ENCODE peak calls at places on chromosomes 13 and 19, in eight cellular contexts. Z is CD8-positive, alpha-beta T cell; J is IMR-90; T is HepG2; I is naive thymus-derived CD4-positive, alpha-beta T cell; O is substantia nigra; X is HCT116; B is CD4-positive, CD25-positive, alpha-beta regulatory T cell. Y is an unnamed sample.

GRCh38 chr13:90867336-90867683 is 480.2 kb upstream of the MIR17HG start:
- DNase-seq in Z (no peak), J (peak), T (peak), I (no peak), O (peak), X (peak), B (peak), Y (peak)

GRCh38 chr19:14118165-14119051 is 846 bp upstream of the PRKACA start:
- DNase-seq in Z (peak), J (peak), T (peak), I (peak), O (peak), X (no peak), B (peak), Y (no peak)

GRCh38 chr13:47252627-47253026 is 355.8 kb upstream of the HTR2A start:
- DNase-seq in Z (no peak), J (peak), T (no peak), I (no peak), O (no peak), X (no peak), B (no peak), Y (no peak)

GRCh38 chr13:113520571-113520970 is 30.1 kb upstream of the DCUN1D2 start:
- DNase-seq in Z (no peak), J (no peak), T (no peak), I (no peak), O (no peak), X (no peak), B (no peak), Y (no peak)

GRCh38 chr13:113084094-113084942 is 21.3 kb upstream of the F7 start:
- DNase-seq in Z (no peak), J (no peak), T (no peak), I (no peak), O (no peak), X (no peak), B (no peak), Y (no peak)

GRCh38 chr19:38337360-38337653 is 1.7 kb downstream of the CATSPERG start:
- DNase-seq in Z (no peak), J (no peak), T (peak), I (no peak), O (no peak), X (no peak), B (no peak), Y (no peak)

GRCh38 chr19:14441041-14441938 is 8.2 kb downstream of the PKN1 start:
- DNase-seq in Z (no peak), J (no peak), T (no peak), I (no peak), O (no peak), X (no peak), B (no peak), Y (no peak)

GRCh38 chr13:29434217-29434940 is 161.1 kb downstream of the SLC7A1 start:
- DNase-seq in Z (no peak), J (no peak), T (no peak), I (no peak), O (no peak), X (no peak), B (no peak), Y (no peak)

GRCh38 chr13:30963794-30964193 is 31.3 kb downstream of the TEX26 start:
- DNase-seq in Z (no peak), J (peak), T (no peak), I (no peak), O (no peak), X (no peak), B (no peak), Y (no peak)

GRCh38 chr19:16649734-16650133 is 10.2 kb downstream of the SMIM7 start:
- DNase-seq in Z (no peak), J (no peak), T (no peak), I (no peak), O (no peak), X (no peak), B (peak), Y (no peak)

GRCh38 chr19:51921949-51922348 is 5.3 kb upstream of the ZNF613 start:
- DNase-seq in Z (no peak), J (no peak), T (no peak), I (no peak), O (no peak), X (no peak), B (no peak), Y (no peak)

GRCh38 chr19:50562329-50562728 is 5.9 kb downstream of the LRRC4B start:
- DNase-seq in Z (no peak), J (no peak), T (no peak), I (no peak), O (no peak), X (no peak), B (no peak), Y (no peak)

GRCh38 chr13:36275190-36276002 is 22.2 kb downstream of the CCDC169 start:
- DNase-seq in Z (no peak), J (peak), T (peak), I (no peak), O (no peak), X (no peak), B (peak), Y (no peak)

GRCh38 chr19:32020538-32020937 is 324.9 kb upstream of the ZNF507 start:
- DNase-seq in Z (no peak), J (no peak), T (no peak), I (no peak), O (no peak), X (no peak), B (no peak), Y (no peak)

GRCh38 chr19:49592486-49593232 is 1.7 kb downstream of the PRR12 start:
- DNase-seq in Z (no peak), J (no peak), T (no peak), I (no peak), O (no peak), X (no peak), B (peak), Y (no peak)

GRCh38 chr13:21616880-21617279 is 12.9 kb upstream of the MICU2 start:
- DNase-seq in Z (no peak), J (no peak), T (peak), I (no peak), O (no peak), X (no peak), B (no peak), Y (no peak)
- H3K27ac ChIP-seq in Z (no peak), J (no peak), T (peak), I (no peak), O (no peak), X (no peak), B (no peak), Y (no peak)

DNA sequence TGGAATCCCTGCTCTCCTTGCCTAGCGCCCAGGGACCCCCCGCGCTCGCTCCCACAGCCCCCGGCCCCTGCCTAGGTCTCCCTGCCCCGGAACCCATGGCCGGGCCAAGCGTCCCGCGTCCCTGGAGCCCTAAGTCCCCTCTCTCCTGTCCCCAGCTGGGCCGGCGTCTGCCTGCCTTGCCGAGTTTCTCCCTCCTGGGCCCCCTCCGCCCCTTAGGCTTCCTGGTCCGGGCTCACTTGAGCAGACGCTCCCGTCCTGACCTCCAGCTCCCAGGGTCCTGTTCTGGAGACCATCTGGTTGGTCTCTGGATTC is 603 bp downstream of the NCLN start:
- DNase-seq in Z (no peak), J (no peak), T (no peak), I (no peak), O (no peak), X (no peak), B (peak), Y (no peak)
- H3K27ac ChIP-seq in Z (peak), J (peak), T (peak), I (peak), O (peak), X (peak), B (peak), Y (no peak)

GRCh38 chr19:3364501-3364858 is 1.9 kb upstream of the NFIC start:
- DNase-seq in Z (no peak), J (no peak), T (no peak), I (no peak), O (no peak), X (no peak), B (no peak), Y (no peak)

GRCh38 chr19:3362217-3362907 is 4.0 kb upstream of the NFIC start:
- DNase-seq in Z (no peak), J (no peak), T (no peak), I (no peak), O (no peak), X (no peak), B (no peak), Y (no peak)

GRCh38 chr19:3365447-3366103 is 808 bp upstream of the NFIC start:
- DNase-seq in Z (no peak), J (peak), T (no peak), I (no peak), O (no peak), X (peak), B (no peak), Y (no peak)

GRCh38 chr19:3365093-3365446 is 1.3 kb upstream of the NFIC start:
- DNase-seq in Z (no peak), J (no peak), T (no peak), I (no peak), O (no peak), X (no peak), B (no peak), Y (no peak)

DNA sequence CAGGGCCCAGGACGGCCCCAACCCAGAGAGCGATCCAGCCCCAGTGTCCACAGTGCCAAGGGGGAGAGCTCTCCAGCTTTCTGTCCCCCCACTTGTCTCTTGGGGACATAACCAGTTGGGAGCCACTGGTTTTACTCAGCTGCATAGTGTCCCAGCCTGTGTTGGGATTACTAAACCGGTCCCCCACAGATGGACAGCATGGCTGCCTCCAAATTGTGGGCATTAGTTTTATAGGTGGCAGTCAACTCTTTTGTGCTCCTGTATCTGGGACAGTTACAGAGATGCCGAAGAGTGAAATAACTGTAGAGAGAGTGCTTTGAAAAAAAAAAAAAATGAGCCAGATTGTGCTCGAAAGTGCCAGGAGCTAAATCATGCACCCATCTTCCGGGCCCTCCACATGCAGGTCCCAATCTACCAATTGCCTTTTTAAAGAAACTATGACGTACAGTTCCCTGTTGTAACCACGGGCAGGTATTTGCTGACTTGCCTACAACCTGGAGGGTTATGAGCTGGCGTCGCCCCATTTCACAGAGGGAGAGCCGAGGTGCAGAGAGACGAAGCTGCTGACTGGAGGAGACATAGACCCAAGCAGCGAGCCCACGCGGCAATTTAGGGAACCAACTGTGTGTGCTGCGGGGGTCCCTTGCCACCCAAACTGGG is 2.4 kb upstream of the NFIC start:
- DNase-seq in Z (no peak), J (no peak), T (no peak), I (no peak), O (no peak), X (no peak), B (no peak), Y (no peak)
- H3K27ac ChIP-seq in Z (no peak), J (no peak), T (no peak), I (no peak), O (no peak), X (no peak), B (no peak), Y (no peak)

GRCh38 chr19:36009633-36010379 is 1.2 kb upstream of the SYNE4 start:
- DNase-seq in Z (no peak), J (no peak), T (no peak), I (no peak), O (no peak), X (no peak), B (no peak), Y (no peak)
- H3K27ac ChIP-seq in Z (no peak), J (no peak), T (peak), I (peak), O (peak), X (peak), B (no peak), Y (no peak)

DNA sequence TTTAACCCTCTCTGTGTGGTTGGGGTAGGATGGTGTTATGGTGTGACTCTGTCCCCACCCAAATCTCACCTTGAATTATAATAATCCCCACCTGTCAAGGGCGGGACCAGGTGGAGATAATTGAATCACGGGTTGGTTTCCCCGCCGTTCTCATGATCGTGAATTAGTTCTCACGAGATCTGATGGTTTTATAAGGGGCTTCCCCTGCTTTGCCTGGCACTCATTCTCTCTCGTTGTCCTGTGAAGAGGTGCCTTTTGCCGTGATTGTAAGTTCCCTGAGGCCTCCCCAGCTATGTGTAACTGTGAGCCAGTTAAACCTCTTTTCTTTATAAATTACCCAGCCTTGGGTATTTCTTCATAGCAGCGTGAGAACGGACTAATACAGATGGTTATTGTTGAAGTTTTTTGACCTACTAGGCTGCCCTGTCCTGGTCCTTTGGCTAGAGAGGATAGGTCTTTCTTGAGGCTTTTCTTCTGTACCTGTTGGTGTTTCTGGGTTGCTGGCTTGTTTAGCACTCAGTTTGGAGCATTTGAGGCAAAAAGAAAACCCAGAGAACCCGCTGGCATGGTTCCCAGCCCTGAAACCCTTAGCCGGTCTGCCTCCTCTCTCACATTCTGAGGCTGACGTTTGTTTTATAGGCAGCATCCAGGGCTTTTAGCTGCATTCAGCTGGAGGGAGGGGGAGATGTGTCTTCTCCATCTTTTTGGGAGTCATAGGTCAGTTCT is 69.0 kb downstream of the ARHGEF7 start:
- DNase-seq in Z (peak), J (no peak), T (no peak), I (no peak), O (no peak), X (no peak), B (peak), Y (no peak)
- H3K27ac ChIP-seq in Z (peak), J (no peak), T (no peak), I (peak), O (no peak), X (no peak), B (peak), Y (no peak)

GRCh38 chr13:97249093-97249787 is 27.1 kb downstream of the MBNL2 start:
- DNase-seq in Z (no peak), J (no peak), T (no peak), I (no peak), O (no peak), X (no peak), B (no peak), Y (no peak)
- H3K27ac ChIP-seq in Z (no peak), J (peak), T (no peak), I (no peak), O (peak), X (peak), B (no peak), Y (no peak)

DNA sequence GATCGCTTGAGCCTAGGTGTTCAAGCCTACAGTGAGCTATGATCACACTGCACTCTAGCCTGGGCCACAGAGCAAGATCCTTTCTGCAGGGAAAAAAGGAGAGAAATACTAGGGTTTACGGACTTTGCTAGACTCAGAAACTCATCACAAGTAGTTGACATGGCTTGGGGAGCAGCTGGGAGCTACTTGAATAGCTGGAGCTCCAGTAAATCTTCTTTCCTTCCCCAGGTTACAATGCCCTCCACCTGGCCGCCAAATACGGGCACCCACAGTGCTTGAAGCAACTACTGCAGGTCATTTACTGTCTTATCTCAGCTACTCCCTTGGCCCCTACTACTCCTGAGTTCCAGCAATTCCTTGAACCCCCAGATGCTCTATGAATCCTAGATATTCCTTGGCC is 19.3 kb downstream of the ANKRD24 start:
- DNase-seq in Z (no peak), J (no peak), T (no peak), I (no peak), O (no peak), X (no peak), B (no peak), Y (no peak)
- H3K27ac ChIP-seq in Z (no peak), J (no peak), T (no peak), I (no peak), O (no peak), X (no peak), B (no peak), Y (no peak)

GRCh38 chr13:110308377-110309158 is 1.5 kb downstream of the COL4A2 start:
- DNase-seq in Z (no peak), J (no peak), T (no peak), I (no peak), O (no peak), X (no peak), B (no peak), Y (no peak)
- H3K27ac ChIP-seq in Z (no peak), J (peak), T (no peak), I (no peak), O (no peak), X (no peak), B (no peak), Y (no peak)

GRCh38 chr19:2775556-2776430 is 7.3 kb downstream of the SGTA start:
- DNase-seq in Z (peak), J (peak), T (peak), I (peak), O (peak), X (no peak), B (peak), Y (no peak)
- H3K27ac ChIP-seq in Z (peak), J (no peak), T (peak), I (peak), O (peak), X (no peak), B (peak), Y (no peak)

DNA sequence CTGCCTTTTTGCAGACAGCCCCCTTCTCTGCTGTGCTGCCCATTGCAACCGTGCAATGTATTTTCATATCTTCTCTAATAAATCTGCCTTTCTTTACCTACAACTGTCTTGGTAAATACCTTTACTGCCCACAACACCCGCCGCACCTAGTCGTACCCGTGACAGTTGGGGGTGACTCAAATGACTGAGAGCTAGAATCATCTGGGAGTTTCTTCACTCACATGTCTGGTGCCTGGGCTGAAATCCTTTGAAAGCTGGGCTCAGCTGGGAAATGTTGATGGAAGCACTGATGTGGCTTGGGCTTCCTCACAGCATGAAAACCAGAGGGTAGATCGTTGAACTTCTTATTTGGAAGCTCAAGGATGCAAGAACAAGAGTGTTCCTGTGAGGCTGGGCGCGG is 2.8 kb upstream of the PNMA8A start:
- DNase-seq in Z (no peak), J (no peak), T (no peak), I (no peak), O (no peak), X (no peak), B (no peak), Y (no peak)
- H3K27ac ChIP-seq in Z (no peak), J (no peak), T (no peak), I (no peak), O (no peak), X (no peak), B (no peak), Y (no peak)